ENCODE peak calls at places on chromosomes 16 and 17, in nine cellular contexts. Q is adipocyte; N is CD8-positive, alpha-beta T cell; V is naive thymus-derived CD4-positive, alpha-beta T cell; P is H9; A is HCT116; W is mammary epithelial cell; X is effector memory CD4-positive, alpha-beta T cell; E is uterus. G is an unnamed sample.

GRCh38 chr17:57892820-57893595 is 43.2 kb upstream of the MRPS23 start:
- DNase-seq in Q (peak; percentile 98), A (peak; percentile 75), W (peak; percentile 95), P (peak; percentile 80), V (no peak), N (no peak), E (peak; percentile 92), X (no peak), G (peak; percentile 30)

GRCh38 chr17:348012-348411 is 4.6 kb downstream of the RPH3AL start:
- DNase-seq in E (no peak), Q (no peak), X (no peak), P (no peak), V (no peak), A (no peak), W (no peak), N (no peak), G (no peak)

GRCh38 chr16:72996291-72997062 is 51.5 kb downstream of the ZFHX3 start:
- DNase-seq in N (no peak), P (no peak), V (no peak), A (no peak), E (no peak), X (no peak), W (no peak), Q (no peak), G (no peak)

GRCh38 chr16:12440233-12440530 is 363.5 kb downstream of the CPPED1 start:
- DNase-seq in X (no peak), V (no peak), Q (peak; percentile 53), P (no peak), W (no peak), N (no peak), A (no peak), E (no peak), G (no peak)

GRCh38 chr17:20122236-20122879 is 113.2 kb downstream of the SPECC1 start:
- DNase-seq in A (no peak), Q (no peak), N (no peak), X (no peak), V (no peak), E (no peak), W (no peak), P (no peak), G (no peak)

GRCh38 chr17:3917391-3917931 is 1.2 kb upstream of the P2RX1 start:
- DNase-seq in X (no peak), E (no peak), Q (no peak), W (no peak), P (no peak), N (no peak), A (no peak), V (no peak), G (no peak)

GRCh38 chr17:7644768-7645167 is 6.0 kb upstream of the ATP1B2 start:
- DNase-seq in V (no peak), E (no peak), X (no peak), N (no peak), Q (no peak), P (no peak), A (no peak), W (no peak), G (no peak)

GRCh38 chr17:77599699-77600098 is 358.8 kb upstream of the TNRC6C start:
- DNase-seq in X (no peak), N (no peak), P (no peak), V (no peak), W (no peak), A (no peak), E (no peak), Q (no peak), G (no peak)

GRCh38 chr16:78490847-78491246 is 391.4 kb downstream of the WWOX start:
- DNase-seq in E (no peak), P (no peak), N (no peak), V (no peak), W (no peak), A (no peak), Q (no peak), X (no peak), G (no peak)

GRCh38 chr17:42281571-42282096 is 5.4 kb upstream of the STAT5B start:
- DNase-seq in N (no peak), A (no peak), Q (no peak), W (no peak), P (peak; percentile 34), E (no peak), V (no peak), X (no peak), G (no peak)

GRCh38 chr17:76079577-76080206 is 710 bp downstream of the ZACN start:
- DNase-seq in X (no peak), V (no peak), A (no peak), N (no peak), E (no peak), P (peak; percentile 57), W (no peak), Q (no peak), G (no peak)

GRCh38 chr17:49548506-49549310 is 27.0 kb upstream of the NXPH3 start:
- DNase-seq in A (peak; percentile 27), Q (peak; percentile 38), E (no peak), P (peak; percentile 91), X (no peak), W (peak; percentile 51), V (no peak), N (no peak), G (no peak)

GRCh38 chr16:23092801-23093117 is 56.5 kb downstream of the USP31 start:
- DNase-seq in P (no peak), X (no peak), E (no peak), W (no peak), N (no peak), A (no peak), Q (no peak), V (no peak), G (no peak)
- H3K27me3 ChIP-seq in P (no peaks in the 10 kb centered on the region), X (no peaks in the 10 kb centered on the region), E (no peaks in the 10 kb centered on the region), W (no peaks in the 10 kb centered on the region), N (no peaks in the 10 kb centered on the region), A (no peaks in the 10 kb centered on the region), Q (no peaks in the 10 kb centered on the region), V (no peaks in the 10 kb centered on the region), G (no peaks in the 10 kb centered on the region)

GRCh38 chr16:71439531-71439930 is 2.3 kb downstream of the TLE7 start:
- DNase-seq in A (no peak), E (no peak), P (no peak), Q (no peak), X (no peak), W (no peak), N (no peak), V (no peak), G (no peak)

GRCh38 chr16:71441348-71441781 is 489 bp downstream of the TLE7 start:
- DNase-seq in W (no peak), V (peak; percentile 18), X (no peak), N (peak; percentile 38), Q (no peak), A (no peak), E (no peak), P (peak; percentile 77), G (no peak)

GRCh38 chr16:71443714-71444113 is 1.9 kb upstream of the TLE7 start:
- DNase-seq in V (no peak), W (no peak), Q (no peak), A (no peak), E (no peak), X (no peak), P (no peak), N (no peak), G (no peak)

GRCh38 chr16:71440669-71441347 is 1.0 kb downstream of the TLE7 start:
- DNase-seq in X (no peak), N (no peak), E (no peak), P (peak; percentile 73), A (no peak), W (no peak), V (no peak), Q (no peak), G (no peak)

GRCh38 chr16:71442041-71442440 is at the start of gene TLE7:
- DNase-seq in Q (no peak), V (no peak), E (no peak), P (no peak), N (no peak), W (no peak), X (no peak), A (no peak), G (no peak)
- H3K9me3 ChIP-seq in Q (peaks cover 47% of the 10 kb centered on the region), V (peaks cover 31% of the 10 kb centered on the region), E (no peaks in the 10 kb centered on the region), P (peaks cover 7% of the 10 kb centered on the region), N (peaks cover 4% of the 10 kb centered on the region), W (peaks cover 35% of the 10 kb centered on the region), X (peaks cover 4% of the 10 kb centered on the region), A (no peaks in the 10 kb centered on the region), G (peaks cover 56% of the 10 kb centered on the region)

DNA sequence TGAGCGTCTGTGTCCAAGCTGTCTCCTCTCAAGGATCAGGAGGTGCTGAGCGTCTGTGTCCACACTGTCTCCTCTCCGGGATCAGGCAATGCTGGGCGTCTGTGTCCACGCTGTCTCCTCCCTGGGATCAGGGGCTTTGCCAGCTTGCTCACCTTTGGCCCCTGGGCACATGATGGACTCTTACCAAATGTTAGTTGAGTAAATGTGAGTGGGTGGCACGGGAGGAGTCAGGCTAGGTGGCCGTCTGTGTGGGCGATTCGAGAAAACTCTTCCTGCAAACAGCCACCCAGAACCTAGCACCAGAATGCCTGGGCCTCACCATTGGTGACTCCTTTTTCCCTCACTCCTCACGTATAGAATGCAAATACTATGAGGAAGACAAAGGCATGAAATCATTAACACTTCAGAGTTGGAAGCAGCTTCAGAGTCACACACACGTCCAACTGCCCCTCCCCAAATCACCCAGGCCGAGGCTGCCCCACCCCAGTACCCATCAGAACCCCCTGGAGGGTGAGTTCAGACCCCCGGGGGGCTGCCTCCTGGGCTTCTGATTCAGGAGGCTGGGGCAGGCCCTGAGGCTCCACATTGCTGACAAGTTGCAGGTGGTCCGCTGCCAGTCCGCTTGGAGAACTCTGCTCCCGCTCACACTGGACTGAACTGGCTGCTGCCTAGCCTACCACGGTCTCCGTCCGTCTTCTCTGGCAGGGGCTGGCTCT is 163.0 kb downstream of the LAT start:
- DNase-seq in E (no peak), W (no peak), V (no peak), Q (no peak), A (no peak), X (no peak), P (no peak), N (no peak), G (no peak)
- H3K4me1 ChIP-seq in E (no peaks in the 10 kb centered on the region), W (peaks cover 13% of the 10 kb centered on the region), V (peaks cover 22% of the 10 kb centered on the region), Q (no peaks in the 10 kb centered on the region), A (no peaks in the 10 kb centered on the region), X (peaks cover 15% of the 10 kb centered on the region), P (no peaks in the 10 kb centered on the region), N (peaks cover 37% of the 10 kb centered on the region), G (no peaks in the 10 kb centered on the region)

GRCh38 chr17:36643086-36643685 is 41.8 kb downstream of the MRM1 start:
- DNase-seq in P (no peak), V (no peak), N (no peak), Q (no peak), A (no peak), X (no peak), E (no peak), W (no peak), G (no peak)
- H3K27me3 ChIP-seq in P (peaks cover 20% of the 10 kb centered on the region), V (peaks cover 17% of the 10 kb centered on the region), N (peaks cover 27% of the 10 kb centered on the region), Q (peaks cover 77% of the 10 kb centered on the region), A (no peaks in the 10 kb centered on the region), X (peaks cover 25% of the 10 kb centered on the region), E (no peaks in the 10 kb centered on the region), W (peaks cover 45% of the 10 kb centered on the region), G (peaks cover 24% of the 10 kb centered on the region)

DNA sequence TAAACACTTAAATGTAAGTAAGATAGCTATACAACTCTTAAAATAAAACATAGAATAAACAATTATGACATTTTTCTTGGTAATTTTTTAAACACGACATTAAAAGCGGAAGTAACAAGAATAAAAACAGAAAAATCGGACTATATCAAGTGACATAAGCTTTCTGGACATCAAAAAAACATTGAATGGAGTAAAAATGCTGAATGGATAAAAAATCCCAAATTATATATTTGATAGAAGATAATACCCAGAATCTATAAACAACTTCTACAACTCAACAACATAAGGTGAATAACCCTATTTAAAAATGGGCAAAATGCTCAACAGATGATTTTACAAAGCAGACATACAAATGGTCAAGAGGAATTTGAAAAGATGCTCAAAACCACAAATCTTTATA is 1866.5 kb downstream of the TP53TG3F start:
- DNase-seq in P (no peak), Q (no peak), W (no peak), X (no peak), A (no peak), E (no peak), V (no peak), N (no peak), G (no peak)
- H3K9me3 ChIP-seq in P (peaks cover 72% of the 10 kb centered on the region), Q (no peaks in the 10 kb centered on the region), W (no peaks in the 10 kb centered on the region), X (peaks cover 7% of the 10 kb centered on the region), A (peaks cover 28% of the 10 kb centered on the region), E (no peaks in the 10 kb centered on the region), V (peaks cover 4% of the 10 kb centered on the region), N (no peaks in the 10 kb centered on the region), G (no peaks in the 10 kb centered on the region)